ENCODE peak calls at places on chromosomes 12 and 14, in four cellular contexts. V, R, G and A are unnamed samples. For H3K36me3, H3K9me3 and H3K4me1, the result is how much of the 10 kb centered on the place peaks cover.

GRCh38 chr14:49584058-49584457 is 2.1 kb downstream of the RPS29 start:
- DNase-seq in V (no peak), R (peak), G (no peak), A (no peak)

GRCh38 chr12:30764251-30764650 is 9.5 kb upstream of the CAPRIN2 start:
- DNase-seq in V (no peak), R (no peak), G (no peak), A (no peak)

GRCh38 chr14:74552623-74553022 is 59.1 kb downstream of the ISCA2 start:
- DNase-seq in V (peak), R (peak), G (peak), A (no peak)

GRCh38 chr12:79645235-79645630 is 45.5 kb downstream of the PAWR start:
- DNase-seq in V (no peak), R (no peak), G (no peak), A (no peak)

GRCh38 chr14:49857427-49858003 is 4.9 kb upstream of the NEMF start:
- DNase-seq in V (no peak), R (no peak), G (no peak), A (no peak)

GRCh38 chr14:80587096-80587724 is 354.3 kb downstream of the CEP128 start:
- DNase-seq in V (peak), R (peak), G (no peak), A (peak)

GRCh38 chr12:109696485-109697269 is 16.9 kb upstream of the FAM222A start:
- DNase-seq in V (no peak), R (no peak), G (peak), A (no peak)

GRCh38 chr12:92445253-92446081 is 257.3 kb upstream of the PLEKHG7 start:
- DNase-seq in V (no peak), R (no peak), G (no peak), A (no peak)

GRCh38 chr12:102643871-102644551 is 163.6 kb upstream of the IGF1 start:
- DNase-seq in V (no peak), R (no peak), G (no peak), A (no peak)

GRCh38 chr12:65609359-65609771 is 214.9 kb upstream of the HMGA2 start:
- DNase-seq in V (no peak), R (no peak), G (peak), A (no peak)

GRCh38 chr12:124358572-124358971 is 63.7 kb downstream of the RFLNA start:
- DNase-seq in V (no peak), R (no peak), G (no peak), A (no peak)
- H3K36me3 ChIP-seq in V (under half), R (under half), G (half or more), A (under half)

DNA sequence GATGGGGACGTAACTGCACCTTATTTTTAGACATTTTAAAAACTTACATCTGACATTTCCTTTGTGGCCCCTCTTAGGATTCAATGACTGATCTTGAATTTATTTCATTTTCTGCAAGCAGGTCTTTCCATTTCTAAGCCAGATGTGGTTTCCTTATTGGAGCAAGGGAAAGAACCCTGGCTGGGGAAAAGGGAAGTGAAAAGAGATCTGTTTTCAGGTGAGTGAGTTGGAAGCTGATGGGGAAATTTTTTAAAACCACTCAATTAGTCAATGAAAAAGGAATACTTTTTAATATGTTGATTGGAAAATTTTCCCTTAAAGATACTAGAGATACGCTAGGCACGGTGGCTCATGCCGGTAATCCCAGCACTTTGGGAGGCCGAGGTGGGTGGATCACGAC is 2.6 kb downstream of the ZNF140 start:
- DNase-seq in V (no peak), R (no peak), G (no peak), A (no peak)
- H3K9me3 ChIP-seq in V (under half), R (half or more), G (under half), A (under half)

DNA sequence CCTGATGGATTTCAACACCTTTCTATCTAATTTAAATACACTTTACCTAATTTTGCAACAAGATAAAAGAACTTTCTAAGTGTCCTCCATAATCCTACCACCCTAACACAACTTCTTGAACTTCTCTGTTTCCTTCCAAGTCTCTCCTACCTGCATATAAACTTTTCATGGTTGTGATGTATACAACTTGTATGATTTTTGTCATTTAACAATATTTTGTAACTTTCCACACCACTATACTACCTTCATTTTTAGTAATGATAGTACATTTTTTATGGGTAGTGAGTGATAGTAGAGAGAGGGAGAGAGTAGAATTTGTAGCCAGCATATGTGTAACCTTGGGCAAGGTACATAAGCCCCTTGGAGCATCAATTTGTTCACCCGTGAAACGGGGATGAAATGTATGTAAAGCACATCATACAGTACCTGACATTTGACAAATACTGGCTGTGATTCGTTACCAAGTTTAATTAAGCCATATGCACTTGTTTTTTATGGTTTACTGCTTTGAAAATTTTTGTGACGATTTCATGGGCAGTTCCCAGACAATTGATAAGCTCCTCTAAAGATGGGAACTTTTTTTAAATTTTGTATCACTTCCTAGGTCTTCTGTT is 177.8 kb upstream of the SLC38A2 start:
- DNase-seq in V (no peak), R (no peak), G (no peak), A (no peak)
- H3K4me1 ChIP-seq in V (under half), R (under half), G (half or more), A (under half)

GRCh38 chr14:34571771-34572170 is 32.3 kb upstream of the EAPP start:
- DNase-seq in V (no peak), R (no peak), G (no peak), A (no peak)

GRCh38 chr14:34569750-34570149 is 30.2 kb upstream of the EAPP start:
- DNase-seq in V (no peak), R (no peak), G (no peak), A (no peak)

GRCh38 chr14:34568803-34569202 is 29.3 kb upstream of the EAPP start:
- DNase-seq in V (no peak), R (no peak), G (no peak), A (no peak)
- H3K36me3 ChIP-seq in V (under half), R (under half), G (half or more), A (under half)